ENCODE peak calls at places on chromosome 3, in seven cellular contexts. H is PC-9, O is cardiac fibroblast, X is upper lobe of left lung, Q is choroid plexus epithelial cell, T is HepG2, K is lower leg skin. N is an unnamed sample.

GRCh38 chr3:82261013-82261412 is 499.6 kb upstream of the GBE1 start:
- DNase-seq in H (no peak), O (no peak), X (no peak), Q (no peak), T (peak; percentile 31), K (no peak), N (no peak)

GRCh38 chr3:41519746-41520145 is 320.4 kb downstream of the CTNNB1 start:
- DNase-seq in H (no peak), O (no peak), X (no peak), Q (no peak), T (no peak), K (no peak), N (no peak)

GRCh38 chr3:72490688-72491430 is 357.4 kb downstream of the SHQ1 start:
- DNase-seq in H (no peak), O (no peak), X (peak; percentile 67), Q (no peak), T (no peak), K (no peak), N (no peak)

GRCh38 chr3:111541911-111542483 is at the start of gene CD96:
- DNase-seq in H (no peak), O (peak; percentile 38), X (no peak), Q (peak; percentile 62), T (no peak), K (no peak), N (no peak)

GRCh38 chr3:192060160-192060783 is 599.3 kb downstream of the PYDC2 start:
- DNase-seq in H (no peak), O (no peak), X (no peak), Q (no peak), T (no peak), K (no peak), N (no peak)

GRCh38 chr3:195897081-195897852 is 11.1 kb downstream of the TNK2 start:
- DNase-seq in H (no peak), O (peak; percentile 75), X (no peak), Q (peak; percentile 60), T (no peak), K (no peak), N (no peak)

GRCh38 chr3:196537319-196537984 is 22.3 kb upstream of the SMCO1 start:
- DNase-seq in H (peak; percentile 70), O (peak; percentile 68), X (no peak), Q (peak; percentile 23), T (no peak), K (no peak), N (peak; percentile 53)

GRCh38 chr3:55376753-55377347 is 110.3 kb downstream of the WNT5A start:
- DNase-seq in H (no peak), O (no peak), X (no peak), Q (no peak), T (no peak), K (no peak), N (no peak)

GRCh38 chr3:49205154-49205788 is 33.9 kb downstream of the KLHDC8B start:
- DNase-seq in H (no peak), O (no peak), X (no peak), Q (no peak), T (no peak), K (no peak), N (no peak)

GRCh38 chr3:109696932-109697331 is 359.6 kb upstream of the DPPA4 start:
- DNase-seq in H (no peak), O (peak; percentile 16), X (no peak), Q (peak; percentile 18), T (no peak), K (no peak), N (no peak)

DNA sequence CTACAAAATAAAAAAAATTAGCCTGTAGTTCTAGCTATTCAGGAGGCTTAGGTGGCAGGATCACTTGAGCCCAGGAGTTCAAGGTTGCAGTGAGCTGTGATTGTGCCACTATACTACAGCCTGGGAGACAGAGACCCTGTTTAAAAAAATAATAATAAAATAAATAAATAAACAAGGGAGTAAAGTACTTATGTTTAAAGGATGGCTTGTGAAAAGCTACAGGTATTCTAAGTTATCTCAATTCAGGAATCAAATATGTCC is 74.2 kb downstream of the ANKRD28 start:
- DNase-seq in H (no peak), O (no peak), X (no peak), Q (no peak), T (no peak), K (no peak), N (no peak)
- TF ChIP-seq CTCF in H (no peak), O (no peak), X (no peak), Q (no peak), T (no peak), K (no peak), N (no peak)

GRCh38 chr3:71436337-71436736 is 147.2 kb downstream of the FOXP1 start:
- DNase-seq in H (no peak), O (no peak), X (no peak), Q (no peak), T (no peak), K (no peak), N (no peak)
- TF ChIP-seq CTCF in H (no peak), O (no peak), X (no peak), Q (no peak), T (no peak), K (no peak), N (no peak)

DNA sequence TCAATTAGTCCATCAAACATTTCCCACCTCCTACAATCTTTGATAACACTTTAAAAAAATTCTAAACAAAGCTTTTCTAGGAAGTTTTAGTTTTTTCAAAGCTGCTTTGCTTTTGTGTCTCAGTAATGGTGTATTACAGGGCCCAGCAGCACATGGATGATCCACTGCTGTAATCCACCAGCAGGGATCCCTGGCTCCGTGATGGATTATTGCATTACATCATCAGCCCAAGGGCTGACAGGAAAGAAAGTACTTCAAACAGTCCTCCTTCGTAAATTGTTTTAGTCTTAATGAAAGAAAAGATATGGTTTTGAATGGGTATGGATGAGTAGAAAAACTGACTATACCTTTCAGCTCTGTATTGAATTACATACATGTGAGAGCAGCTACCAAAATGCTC is 688.9 kb upstream of the NAALADL2 start:
- DNase-seq in H (no peak), O (peak; percentile 11), X (no peak), Q (peak; percentile 2), T (no peak), K (no peak), N (no peak)
- TF ChIP-seq CTCF in H (no peak), O (no peak), X (no peak), Q (no peak), T (no peak), K (no peak), N (no peak)

GRCh38 chr3:184176377-184177330 is 2.0 kb downstream of the AP2M1 start:
- DNase-seq in H (peak; percentile 88), O (peak; percentile 97), X (peak; percentile 59), Q (peak; percentile 98), T (peak; percentile 69), K (peak; percentile 60), N (peak; percentile 75)
- TF ChIP-seq CTCF in H (no peak), O (no peak), X (no peak), Q (no peak), T (peak; percentile 9), K (no peak), N (no peak)

GRCh38 chr3:176650478-176650877 is 546.8 kb downstream of the TBL1XR1 start:
- DNase-seq in H (no peak), O (peak; percentile 74), X (no peak), Q (peak; percentile 33), T (no peak), K (no peak), N (no peak)
- TF ChIP-seq CTCF in H (peak; percentile 53), O (peak; percentile 29), X (no peak), Q (peak; percentile 27), T (no peak), K (no peak), N (peak; percentile 10)

GRCh38 chr3:138263104-138263503 is 66.5 kb downstream of the NME9 start:
- DNase-seq in H (no peak), O (no peak), X (no peak), Q (peak; percentile 23), T (no peak), K (no peak), N (no peak)
- TF ChIP-seq CTCF in H (no peak), O (no peak), X (no peak), Q (peak; percentile 29), T (no peak), K (no peak), N (no peak)

GRCh38 chr3:77038468-77038927 is 1.4 kb upstream of the ROBO2 start:
- DNase-seq in H (no peak), O (peak; percentile 89), X (peak; percentile 57), Q (peak; percentile 94), T (peak; percentile 68), K (peak; percentile 59), N (peak; percentile 63)
- TF ChIP-seq CTCF in H (peak; percentile 62), O (peak; percentile 59), X (peak; percentile 48), Q (peak; percentile 84), T (peak; percentile 78), K (no peak), N (peak; percentile 42)